ENCODE peak calls at places on chromosomes 12 and 14, in four cellular contexts. L is HepG2, J is H54, H is A549. I is an unnamed sample.

GRCh38 chr14:105042813-105043212 is 21.9 kb upstream of the CDCA4 start:
- DNase-seq in L (no peak), J (no peak), H (no peak), I (no peak)

GRCh38 chr12:132484183-132484890 is 5.6 kb upstream of the FBRSL1 start:
- DNase-seq in L (no peak), J (no peak), H (no peak), I (no peak)

GRCh38 chr12:6471992-6472366 is 1.5 kb upstream of the VAMP1 start:
- DNase-seq in L (no peak), J (no peak), H (no peak), I (no peak)

GRCh38 chr14:76639606-76640272 is 121.5 kb upstream of the VASH1 start:
- DNase-seq in L (no peak), J (no peak), H (no peak), I (no peak)

GRCh38 chr12:110513842-110514241 is 11.7 kb downstream of the RAD9B start:
- DNase-seq in L (no peak), J (no peak), H (no peak), I (no peak)

GRCh38 chr12:104593482-104593881 is 136.7 kb downstream of the CHST11 start:
- DNase-seq in L (no peak), J (no peak), H (no peak), I (no peak)

GRCh38 chr14:104827173-104828055 is 26.5 kb downstream of the ZBTB42 start:
- DNase-seq in L (peak; percentile 76), J (no peak), H (peak; percentile 76), I (peak; percentile 37)

GRCh38 chr12:123059501-123059900 is 79.0 kb downstream of the ARL6IP4 start:
- DNase-seq in L (no peak), J (no peak), H (no peak), I (no peak)

GRCh38 chr12:62907067-62907466 is 27.9 kb downstream of the PPM1H start:
- DNase-seq in L (no peak), J (no peak), H (no peak), I (no peak)

GRCh38 chr14:103151270-103151933 is 28.1 kb downstream of the TNFAIP2 start:
- DNase-seq in L (no peak), J (no peak), H (no peak), I (no peak)

GRCh38 chr14:95294320-95294719 is 25.4 kb downstream of the CLMN start:
- DNase-seq in L (no peak), J (no peak), H (no peak), I (no peak)

DNA sequence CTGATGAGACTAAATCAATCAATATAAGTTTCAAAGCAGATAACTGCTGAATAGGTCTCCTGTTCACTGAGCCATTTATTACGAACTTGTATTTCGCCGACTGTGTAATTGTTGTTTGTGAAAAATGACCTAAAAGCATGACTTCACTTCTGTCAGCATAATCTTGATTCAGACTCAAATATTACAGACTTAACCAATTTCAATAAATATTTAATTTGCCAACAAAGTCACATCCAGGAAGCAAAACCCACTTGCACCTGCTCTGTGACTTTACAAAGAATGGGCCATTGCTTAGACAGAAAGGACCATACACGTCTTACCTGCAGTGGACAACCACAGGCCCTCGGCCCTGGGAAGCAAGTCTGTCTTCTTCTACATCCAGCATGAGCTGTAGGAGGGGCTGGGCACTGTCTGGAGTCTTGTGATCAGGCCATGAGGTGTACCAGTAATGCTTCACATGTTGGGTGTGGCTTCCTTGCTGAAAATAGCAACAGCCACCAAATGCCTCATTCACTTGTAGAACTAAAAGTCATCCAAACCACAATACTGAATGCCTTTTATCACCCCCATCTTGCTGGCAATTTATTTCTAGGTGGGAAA is 23.5 kb upstream of the PTPRB start:
- DNase-seq in L (no peak), J (peak; percentile 35), H (peak; percentile 54), I (peak; percentile 36)
- TF ChIP-seq POLR2A in L (no peak), J (peak; percentile 36), H (no peak), I (no peak)

GRCh38 chr12:126156806-126157574 is 1091.8 kb downstream of the AACS start:
- DNase-seq in L (no peak), J (no peak), H (no peak), I (no peak)
- TF ChIP-seq POLR2A in L (no peak), J (no peak), H (no peak), I (no peak)

DNA sequence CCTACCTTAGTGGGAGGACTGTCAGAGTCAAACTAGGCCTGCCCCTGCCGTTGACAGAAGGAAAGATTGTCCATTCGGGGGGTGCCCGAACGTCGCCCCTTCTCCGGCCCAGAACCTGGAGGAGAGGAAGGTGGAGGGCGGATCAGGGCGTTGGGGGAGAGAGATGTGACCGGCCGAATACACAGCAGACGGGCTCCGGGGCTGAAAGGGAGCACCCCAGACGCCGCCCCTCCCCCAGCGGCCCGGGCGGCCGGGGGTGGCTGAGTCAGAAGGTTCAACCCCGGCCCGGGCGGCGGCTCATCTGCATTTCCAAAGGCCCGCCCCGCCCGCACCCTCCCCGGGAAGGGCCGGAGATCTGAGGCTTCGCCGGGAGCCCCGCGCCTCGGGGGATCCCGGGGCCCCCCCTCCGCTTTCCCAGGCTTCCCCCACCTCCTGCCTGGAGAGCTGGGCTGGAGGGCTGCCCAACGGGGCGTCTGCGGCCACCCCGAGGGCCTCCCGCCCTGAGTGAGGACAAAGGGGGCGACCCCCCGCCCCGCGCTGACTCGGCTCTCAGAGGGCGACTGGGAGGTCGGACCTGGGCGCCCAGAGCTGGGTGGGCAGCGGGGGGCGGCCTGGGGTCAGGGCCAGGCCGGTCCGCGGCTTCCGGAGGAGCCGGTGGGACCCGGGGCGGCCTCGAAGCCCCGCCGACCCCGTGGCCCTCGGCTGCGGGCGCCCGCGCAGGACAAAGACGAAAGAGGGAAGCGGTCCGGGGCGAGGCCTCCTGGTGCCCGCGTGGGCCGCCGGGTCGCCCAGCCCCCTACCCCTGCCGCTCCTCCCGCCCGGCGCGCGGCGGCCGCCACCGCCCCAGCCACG is 3.7 kb upstream of the SETD1B start:
- DNase-seq in L (peak; percentile 84), J (peak; percentile 97), H (peak; percentile 91), I (peak; percentile 94)
- TF ChIP-seq POLR2A in L (no peak), J (no peak), H (no peak), I (peak; percentile 51)

DNA sequence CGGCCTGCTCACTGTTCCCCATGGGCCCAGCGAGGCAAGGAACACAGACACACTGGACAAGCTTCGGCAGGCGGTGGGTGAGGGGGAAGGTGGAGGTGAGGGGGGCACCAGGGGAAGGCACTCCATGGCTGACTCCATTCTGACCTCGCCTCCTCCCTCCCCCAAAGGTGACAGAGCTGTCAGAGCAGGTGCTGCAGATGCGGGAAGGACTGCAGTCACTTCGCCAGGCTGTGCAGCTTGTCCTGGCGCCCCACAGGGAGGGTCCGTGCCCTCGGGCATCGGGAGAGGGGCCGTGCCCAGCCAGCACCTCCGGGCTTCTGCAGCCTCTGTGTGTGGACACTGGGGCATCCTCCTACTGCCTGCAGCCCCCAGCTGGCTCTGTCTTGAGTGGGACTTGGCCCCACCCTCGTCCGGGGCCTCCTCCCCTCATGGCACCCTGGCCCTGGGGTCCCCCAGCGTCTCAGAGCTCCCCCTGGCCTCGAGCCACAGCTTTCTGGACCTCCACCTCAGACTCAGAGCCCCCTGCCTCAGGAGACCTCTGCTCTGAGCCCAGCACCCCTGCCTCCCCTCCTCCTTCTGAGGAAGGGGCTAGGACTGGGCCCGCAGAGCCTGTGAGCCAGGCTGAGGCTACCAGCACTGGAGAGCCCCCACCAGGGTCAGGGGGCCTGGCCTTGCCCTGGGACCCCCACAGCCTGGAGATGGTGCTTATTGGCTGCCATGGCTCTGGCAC is 10.6 kb downstream of the MCRS1 start:
- DNase-seq in L (no peak), J (no peak), H (no peak), I (no peak)
- TF ChIP-seq POLR2A in L (no peak), J (no peak), H (no peak), I (no peak)

I was measured in uterus.